ENCODE peak calls at places on chromosomes 12 and 14, in seven cellular contexts. Q is uterus, X is Peyer's patch, D is tibial nerve, W is NB4, O is right lobe of liver, E is breast epithelium. R is an unnamed sample.

GRCh38 chr14:23910081-23910875 is 43.3 kb upstream of the DHRS4 start:
- DNase-seq in D (peak), X (no peak), Q (no peak), W (peak), E (no peak), O (no peak), R (peak)

GRCh38 chr14:38994721-38995120 is 108.3 kb downstream of the SEC23A start:
- DNase-seq in E (no peak), D (no peak), W (no peak), O (no peak), X (no peak), Q (no peak), R (no peak)

GRCh38 chr12:96197503-96198272 is 3.5 kb downstream of the ELK3 start:
- DNase-seq in D (no peak), W (no peak), Q (no peak), X (no peak), O (no peak), E (no peak), R (no peak)

GRCh38 chr12:125340791-125341190 is 275.6 kb downstream of the AACS start:
- DNase-seq in O (no peak), W (peak), E (no peak), X (no peak), D (no peak), Q (no peak), R (no peak)

GRCh38 chr12:40829738-40830144 is 137.5 kb downstream of the CNTN1 start:
- DNase-seq in W (no peak), D (no peak), E (no peak), X (no peak), O (no peak), Q (no peak), R (no peak)

GRCh38 chr12:47458273-47458672 is 247.6 kb downstream of the RPAP3 start:
- DNase-seq in W (no peak), D (no peak), O (no peak), Q (no peak), X (no peak), E (no peak), R (no peak)

GRCh38 chr12:49428652-49429549 is 61.6 kb downstream of the SPATS2 start:
- DNase-seq in E (no peak), X (no peak), W (peak), D (no peak), Q (peak), O (no peak), R (no peak)

GRCh38 chr12:3086729-3087323 is 9.6 kb downstream of the TSPAN9 start:
- DNase-seq in D (no peak), Q (no peak), W (no peak), X (no peak), E (no peak), O (peak), R (no peak)

GRCh38 chr12:66636771-66637170 is 42.1 kb downstream of the GRIP1 start:
- DNase-seq in O (no peak), D (no peak), E (no peak), Q (no peak), X (no peak), W (no peak), R (no peak)

GRCh38 chr12:2049604-2050540 is 2.9 kb upstream of the CACNA1C start:
- DNase-seq in X (no peak), O (no peak), W (peak), D (no peak), Q (no peak), E (no peak), R (no peak)

GRCh38 chr12:89453579-89453978 is 71.0 kb downstream of the GALNT4 start:
- DNase-seq in O (no peak), W (no peak), Q (no peak), X (no peak), D (no peak), E (no peak), R (no peak)

GRCh38 chr12:8541591-8541990 is 886 bp upstream of the CLEC4E start:
- DNase-seq in Q (no peak), W (no peak), D (no peak), X (no peak), O (no peak), E (no peak), R (no peak)

GRCh38 chr12:93937812-93938211 is 210.6 kb upstream of the PLXNC1 start:
- DNase-seq in D (no peak), W (no peak), Q (no peak), E (no peak), O (no peak), X (no peak), R (no peak)

GRCh38 chr12:563899-564298 is 99.3 kb downstream of the NINJ2 start:
- DNase-seq in O (no peak), E (no peak), X (no peak), Q (no peak), W (peak), D (no peak), R (no peak)

GRCh38 chr12:21699851-21700250 is 42.2 kb upstream of the LDHB start:
- DNase-seq in W (no peak), Q (no peak), E (no peak), D (no peak), X (no peak), O (no peak), R (no peak)

GRCh38 chr12:124684971-124685688 is 117.7 kb upstream of the NCOR2 start:
- DNase-seq in E (peak), D (peak), X (no peak), W (no peak), Q (peak), O (no peak), R (no peak)

GRCh38 chr12:71556881-71557280 is 106.8 kb downstream of the ZFC3H1 start:
- DNase-seq in Q (no peak), O (no peak), E (no peak), W (no peak), X (no peak), D (no peak), R (no peak)

GRCh38 chr12:104596128-104596799 is 139.5 kb downstream of the CHST11 start:
- DNase-seq in O (no peak), E (no peak), Q (peak), X (no peak), D (peak), W (peak), R (no peak)

GRCh38 chr12:103208006-103208405 is 250.5 kb downstream of the ASCL1 start:
- DNase-seq in W (no peak), X (no peak), O (no peak), Q (no peak), D (no peak), E (no peak), R (no peak)

GRCh38 chr14:68662395-68662794 is 130.5 kb downstream of the ZFP36L1 start:
- DNase-seq in D (no peak), X (no peak), E (no peak), O (no peak), W (no peak), Q (no peak), R (no peak)

GRCh38 chr12:104825408-104825807 is 132.7 kb downstream of the SLC41A2 start:
- DNase-seq in D (no peak), E (no peak), W (peak), Q (no peak), X (no peak), O (no peak), R (peak)

GRCh38 chr14:34436960-34437728 is 24.9 kb downstream of the SPTSSA start:
- DNase-seq in E (no peak), D (no peak), O (no peak), X (no peak), W (no peak), Q (no peak), R (no peak)

GRCh38 chr12:18813753-18814152 is 75.8 kb downstream of the CAPZA3 start:
- DNase-seq in Q (no peak), W (no peak), O (no peak), D (no peak), E (no peak), X (no peak), R (no peak)

GRCh38 chr12:102480401-102480800 is at the start of gene IGF1:
- DNase-seq in Q (no peak), W (no peak), X (no peak), O (no peak), D (no peak), E (no peak), R (no peak)

DNA sequence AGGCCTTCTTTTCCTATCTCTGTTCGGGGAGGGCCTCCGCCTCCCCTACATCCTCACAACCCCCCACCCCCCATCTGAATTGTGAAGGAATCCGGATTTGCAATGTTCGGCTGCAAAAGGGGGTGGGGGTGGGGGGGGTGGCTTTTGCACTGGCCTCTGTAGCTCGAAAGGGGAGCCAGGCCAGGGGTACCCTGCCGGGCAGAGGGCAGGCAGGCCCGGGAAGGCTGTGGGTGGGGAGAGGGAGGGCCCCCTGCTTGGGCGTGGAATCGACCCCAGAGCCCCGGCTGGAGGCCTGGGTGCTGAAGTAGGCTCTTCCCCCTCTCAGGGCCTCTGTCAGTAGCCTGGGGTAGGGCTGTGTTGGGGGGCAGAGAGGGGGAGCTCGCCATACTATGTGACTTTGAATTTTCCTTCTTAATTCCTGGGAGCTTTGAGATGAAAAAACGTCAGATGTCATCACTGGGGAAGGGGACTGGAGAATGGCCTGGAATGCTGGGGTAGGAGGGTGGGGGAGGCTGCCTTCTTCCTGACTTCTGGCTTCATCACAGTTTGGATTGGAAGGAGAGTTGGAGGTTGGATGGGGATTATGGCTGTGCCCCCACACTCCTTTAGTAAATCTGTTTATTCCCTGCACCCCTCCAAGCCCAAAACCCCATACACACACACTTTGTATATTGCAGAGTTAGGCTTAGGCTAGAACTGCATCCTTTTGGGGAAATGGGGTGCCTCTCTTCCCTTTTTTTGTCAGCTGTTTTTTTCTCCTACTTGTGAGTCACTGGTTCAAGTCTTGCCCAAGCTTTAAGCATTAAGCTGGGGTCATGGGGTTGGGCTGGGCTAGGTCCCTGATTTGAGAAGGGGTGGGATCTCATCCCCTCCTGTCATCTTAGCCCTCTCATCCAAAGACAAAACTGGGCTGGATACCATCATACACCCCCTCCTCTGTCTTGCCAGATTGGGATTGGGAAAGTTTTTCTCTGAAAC is 1.3 kb downstream of the LRP1 start:
- DNase-seq in O (no peak), X (no peak), W (peak), Q (peak), E (no peak), D (peak), R (no peak)
- TF ChIP-seq POLR2A in O (no peak), X (no peak), W (no peak), Q (no peak), E (no peak), D (no peak), R (no peak)

GRCh38 chr14:91114079-91115065 is 499 bp downstream of the DGLUCY start:
- DNase-seq in X (peak), Q (peak), W (peak), O (peak), D (peak), E (peak), R (peak)
- TF ChIP-seq POLR2A in X (peak), Q (peak), W (peak), O (peak), D (no peak), E (no peak), R (peak)

GRCh38 chr12:130872179-130873096 is 572 bp downstream of the RAN start:
- DNase-seq in Q (no peak), O (peak), X (peak), E (peak), W (peak), D (peak), R (peak)

GRCh38 chr12:130873106-130873795 is 1.4 kb downstream of the RAN start:
- DNase-seq in W (no peak), O (no peak), D (no peak), Q (no peak), E (no peak), X (no peak), R (peak)

GRCh38 chr12:130873825-130874224 is 2.0 kb downstream of the RAN start:
- DNase-seq in W (no peak), Q (no peak), X (no peak), D (no peak), E (no peak), O (no peak), R (peak)

GRCh38 chr12:130870442-130871285 is 1.2 kb upstream of the RAN start:
- DNase-seq in E (peak), Q (peak), D (peak), O (peak), X (peak), W (peak), R (peak)

DNA sequence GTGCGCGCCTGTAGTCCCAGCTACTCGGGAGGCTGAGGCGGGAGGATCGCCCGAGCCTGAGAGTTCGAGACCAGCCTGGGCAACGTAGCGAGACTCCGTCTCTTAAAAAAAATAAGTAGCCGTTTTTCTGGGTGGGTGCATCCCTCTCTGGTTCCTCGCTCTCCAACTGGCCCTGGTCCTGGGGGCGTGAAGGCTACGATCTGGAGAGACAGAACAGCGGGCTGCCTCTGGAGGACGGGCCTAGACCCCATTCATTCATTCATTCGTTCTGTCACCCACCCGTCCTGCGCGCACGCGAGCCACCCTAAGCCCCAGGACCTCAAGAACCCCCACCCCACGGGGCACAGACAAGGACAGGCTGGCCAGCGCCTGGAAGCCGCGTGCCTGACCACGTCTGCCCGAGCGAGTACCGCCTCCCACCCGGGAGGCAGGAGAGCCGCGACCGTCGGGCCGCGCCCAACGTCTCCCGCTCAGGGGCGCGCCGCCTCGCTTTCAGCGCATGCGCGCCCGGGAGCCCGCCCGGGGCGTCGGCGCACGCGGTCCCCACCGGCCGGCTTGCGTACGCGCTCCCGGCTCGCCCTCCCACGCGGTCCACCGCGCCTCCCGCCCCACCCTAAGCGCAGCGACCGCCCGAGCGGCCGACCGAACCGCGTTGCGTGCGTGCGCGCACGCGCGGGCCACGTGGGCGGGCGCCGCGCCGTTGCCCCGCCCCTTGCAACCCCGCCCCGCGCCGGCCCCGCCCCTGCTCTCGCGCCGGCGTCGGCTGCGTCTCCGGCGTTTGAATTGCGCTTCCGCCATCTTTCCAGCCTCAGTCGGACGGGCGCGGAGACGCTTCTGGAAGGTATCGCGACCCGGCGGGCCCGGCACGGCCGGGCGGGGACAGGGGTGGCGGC is at the start of gene RAN:
- DNase-seq in Q (peak), E (peak), O (peak), X (peak), D (peak), W (peak), R (peak)
- TF ChIP-seq POLR2A in Q (peak), E (no peak), O (peak), X (no peak), D (peak), W (peak), R (peak)

GRCh38 chr14:55051426-55052258 is at the start of gene MAPK1IP1L:
- DNase-seq in E (peak), Q (peak), X (peak), O (peak), D (peak), W (peak), R (peak)
- TF ChIP-seq POLR2A in E (peak), Q (peak), X (peak), O (peak), D (peak), W (peak), R (peak)

GRCh38 chr12:121804417-121805111 is 755 bp downstream of the SETD1B start:
- DNase-seq in W (peak), D (peak), Q (peak), X (peak), O (peak), E (no peak), R (peak)
- TF ChIP-seq POLR2A in W (no peak), D (no peak), Q (no peak), X (peak), O (peak), E (no peak), R (no peak)

GRCh38 chr14:77039285-77040058 is 11.0 kb upstream of the IRF2BPL start:
- DNase-seq in W (peak), Q (peak), E (no peak), D (peak), X (no peak), O (no peak), R (peak)
- TF ChIP-seq POLR2A in W (no peak), Q (no peak), E (no peak), D (no peak), X (no peak), O (no peak), R (no peak)

DNA sequence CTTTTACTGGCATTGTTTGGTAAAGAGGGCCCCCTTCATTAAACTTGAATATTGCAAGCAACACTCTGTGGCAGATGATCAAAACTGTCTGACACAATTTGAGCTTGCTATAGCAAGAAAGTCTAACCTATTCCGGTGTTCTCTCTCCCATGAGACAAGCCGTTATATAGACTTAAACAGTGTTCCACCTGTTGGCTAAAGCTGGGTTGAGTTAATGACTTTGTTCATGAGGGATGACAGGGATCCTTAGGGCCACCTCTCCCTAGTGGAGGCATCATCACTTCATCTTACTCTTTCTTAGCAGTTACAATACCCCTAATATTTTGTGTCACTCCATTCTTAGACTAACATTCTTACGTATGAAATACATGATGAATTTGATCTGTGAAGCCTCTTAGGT is 3.8 kb downstream of the EIF5 start:
- DNase-seq in O (no peak), E (no peak), X (no peak), Q (no peak), D (no peak), W (no peak), R (no peak)
- TF ChIP-seq POLR2A in O (no peak), E (no peak), X (no peak), Q (no peak), D (no peak), W (no peak), R (no peak)

GRCh38 chr14:44954750-44955149 is 7.0 kb downstream of the KLHL28 start:
- DNase-seq in W (no peak), Q (no peak), D (no peak), X (no peak), E (no peak), O (no peak), R (no peak)
- TF ChIP-seq POLR2A in W (no peak), Q (no peak), D (no peak), X (no peak), E (no peak), O (no peak), R (no peak)

GRCh38 chr12:6943387-6943718 is 263 bp upstream of the RNU7-1 start:
- DNase-seq in X (peak), O (no peak), Q (peak), D (peak), W (peak), E (peak), R (peak)

GRCh38 chr12:6945613-6946012 is 1.8 kb downstream of the C12orf57 start:
- DNase-seq in W (no peak), D (no peak), O (no peak), E (no peak), Q (no peak), X (no peak), R (no peak)

GRCh38 chr12:6943719-6944380 is at the start of the genes C12orf57 and RNU7-1:
- DNase-seq in W (peak), Q (peak), E (peak), X (peak), O (no peak), D (no peak), R (peak)

GRCh38 chr12:6946033-6946919 is 2.5 kb downstream of the C12orf57 start:
- DNase-seq in D (no peak), Q (no peak), O (peak), W (no peak), E (peak), X (peak), R (no peak)

DNA sequence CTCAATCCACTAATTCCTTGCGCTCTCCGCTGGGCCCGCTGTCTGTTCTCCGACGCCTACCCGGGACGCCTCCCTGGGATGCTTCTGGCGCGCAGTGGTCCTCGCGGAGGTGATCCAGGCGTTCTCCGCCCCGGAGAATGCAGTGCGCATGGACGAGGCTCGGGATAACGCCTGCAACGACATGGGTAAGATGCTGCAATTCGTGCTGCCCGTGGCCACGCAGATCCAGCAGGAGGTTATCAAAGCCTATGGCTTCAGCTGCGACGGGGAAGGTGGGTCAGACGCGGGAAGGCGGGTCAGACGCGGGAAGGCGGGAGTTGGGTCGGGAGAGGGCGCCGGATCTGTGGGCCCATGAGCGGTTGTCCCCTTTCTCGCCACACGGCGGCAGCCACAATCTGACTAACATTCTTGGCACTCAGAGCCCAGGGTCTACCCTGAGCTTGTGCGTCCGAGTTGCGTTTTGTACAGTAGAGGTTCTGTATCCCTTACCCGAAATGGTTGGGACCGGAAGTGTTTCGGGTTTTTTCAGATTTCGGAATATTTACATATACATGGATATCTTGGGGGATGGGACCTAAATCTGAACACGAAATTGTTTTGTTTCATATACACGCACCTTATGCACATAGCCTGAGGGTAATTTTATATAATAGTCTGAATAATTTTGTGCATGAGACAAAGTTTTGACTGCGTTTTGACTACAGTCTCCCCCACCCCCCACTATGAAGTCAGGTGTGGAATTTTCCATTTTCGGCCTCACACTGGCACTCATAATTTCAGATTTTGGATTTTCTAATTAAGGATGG is 762 bp downstream of the C12orf57 start:
- DNase-seq in E (peak), X (peak), D (peak), W (peak), O (peak), Q (peak), R (peak)
- TF ChIP-seq POLR2A in E (peak), X (peak), D (no peak), W (no peak), O (no peak), Q (peak), R (no peak)

GRCh38 chr14:105495990-105496830 is 5.2 kb downstream of the TEDC1 start:
- DNase-seq in X (no peak), D (no peak), Q (no peak), W (no peak), E (no peak), O (peak), R (no peak)
- TF ChIP-seq POLR2A in X (no peak), D (no peak), Q (no peak), W (no peak), E (no peak), O (no peak), R (no peak)